ENCODE peak calls at places on chromosomes 11 and 22, in eight cellular contexts. One of them, this sample, is unnamed.

GRCh38 chr11:131408011-131408640 is 37.7 kb downstream of the NTM start:
- DNase-seq in PC-3: peak; percentile 65
- DNase-seq in fibroblast of lung: peak; percentile 18
- DNase-seq in esophagus muscularis mucosa: no peak
- DNase-seq in Panc1: peak; percentile 20
- DNase-seq in suprapubic skin: no peak
- DNase-seq in lung: peak; percentile 36
- DNase-seq in MM.1S: peak; percentile 79
- DNase-seq in this sample: no peak

GRCh38 chr22:25134028-25134427 is 65.6 kb upstream of the CRYBB3 start:
- DNase-seq in PC-3: peak; percentile 61
- DNase-seq in fibroblast of lung: no peak
- DNase-seq in esophagus muscularis mucosa: no peak
- DNase-seq in Panc1: no peak
- DNase-seq in suprapubic skin: no peak
- DNase-seq in lung: peak; percentile 65
- DNase-seq in MM.1S: no peak
- DNase-seq in this sample: no peak

GRCh38 chr11:63901660-63902059 is 15.3 kb downstream of the RCOR2 start:
- DNase-seq in PC-3: peak; percentile 41
- DNase-seq in fibroblast of lung: peak; percentile 47
- DNase-seq in esophagus muscularis mucosa: no peak
- DNase-seq in Panc1: no peak
- DNase-seq in suprapubic skin: no peak
- DNase-seq in lung: no peak
- DNase-seq in MM.1S: no peak
- DNase-seq in this sample: no peak

GRCh38 chr11:102451693-102452460 is 688 bp downstream of the TMEM123 start:
- DNase-seq in PC-3: peak; percentile 67
- DNase-seq in fibroblast of lung: peak; percentile 45
- DNase-seq in esophagus muscularis mucosa: no peak
- DNase-seq in Panc1: no peak
- DNase-seq in suprapubic skin: peak; percentile 84
- DNase-seq in lung: peak; percentile 58
- DNase-seq in MM.1S: peak; percentile 89
- DNase-seq in this sample: peak; percentile 90

GRCh38 chr22:17832665-17833064 is 58.4 kb upstream of the BID start:
- DNase-seq in PC-3: no peak
- DNase-seq in fibroblast of lung: no peak
- DNase-seq in esophagus muscularis mucosa: no peak
- DNase-seq in Panc1: no peak
- DNase-seq in suprapubic skin: no peak
- DNase-seq in lung: no peak
- DNase-seq in MM.1S: no peak
- DNase-seq in this sample: no peak

GRCh38 chr11:114083256-114084252 is 24.0 kb downstream of the ZBTB16 start:
- DNase-seq in PC-3: no peak
- DNase-seq in fibroblast of lung: no peak
- DNase-seq in esophagus muscularis mucosa: no peak
- DNase-seq in Panc1: no peak
- DNase-seq in suprapubic skin: no peak
- DNase-seq in lung: no peak
- DNase-seq in MM.1S: no peak
- DNase-seq in this sample: no peak

GRCh38 chr22:37196539-37197450 is 8.7 kb upstream of the C1QTNF6 start:
- DNase-seq in PC-3: peak; percentile 84
- DNase-seq in fibroblast of lung: peak; percentile 87
- DNase-seq in esophagus muscularis mucosa: no peak
- DNase-seq in Panc1: no peak
- DNase-seq in suprapubic skin: peak; percentile 89
- DNase-seq in lung: peak; percentile 84
- DNase-seq in MM.1S: no peak
- DNase-seq in this sample: peak; percentile 96

GRCh38 chr22:37167176-37167980 is 17.7 kb upstream of the IL2RB start:
- DNase-seq in PC-3: no peak
- DNase-seq in fibroblast of lung: no peak
- DNase-seq in esophagus muscularis mucosa: no peak
- DNase-seq in Panc1: no peak
- DNase-seq in suprapubic skin: peak; percentile 49
- DNase-seq in lung: no peak
- DNase-seq in MM.1S: no peak
- DNase-seq in this sample: peak; percentile 74

GRCh38 chr11:76215946-76216345 is 9.6 kb upstream of the WNT11 start:
- DNase-seq in PC-3: no peak
- DNase-seq in fibroblast of lung: no peak
- DNase-seq in esophagus muscularis mucosa: no peak
- DNase-seq in Panc1: no peak
- DNase-seq in suprapubic skin: no peak
- DNase-seq in lung: no peak
- DNase-seq in MM.1S: no peak
- DNase-seq in this sample: peak; percentile 21

GRCh38 chr22:30195245-30196140 is 51.1 kb downstream of the LIF start:
- DNase-seq in PC-3: peak; percentile 96
- DNase-seq in fibroblast of lung: peak; percentile 25
- DNase-seq in esophagus muscularis mucosa: no peak
- DNase-seq in Panc1: no peak
- DNase-seq in suprapubic skin: no peak
- DNase-seq in lung: no peak
- DNase-seq in MM.1S: no peak
- DNase-seq in this sample: no peak

GRCh38 chr22:20595461-20595860 is 88.1 kb downstream of the MED15 start:
- DNase-seq in PC-3: no peak
- DNase-seq in fibroblast of lung: no peak
- DNase-seq in esophagus muscularis mucosa: no peak
- DNase-seq in Panc1: no peak
- DNase-seq in suprapubic skin: no peak
- DNase-seq in lung: no peak
- DNase-seq in MM.1S: no peak
- DNase-seq in this sample: no peak

DNA sequence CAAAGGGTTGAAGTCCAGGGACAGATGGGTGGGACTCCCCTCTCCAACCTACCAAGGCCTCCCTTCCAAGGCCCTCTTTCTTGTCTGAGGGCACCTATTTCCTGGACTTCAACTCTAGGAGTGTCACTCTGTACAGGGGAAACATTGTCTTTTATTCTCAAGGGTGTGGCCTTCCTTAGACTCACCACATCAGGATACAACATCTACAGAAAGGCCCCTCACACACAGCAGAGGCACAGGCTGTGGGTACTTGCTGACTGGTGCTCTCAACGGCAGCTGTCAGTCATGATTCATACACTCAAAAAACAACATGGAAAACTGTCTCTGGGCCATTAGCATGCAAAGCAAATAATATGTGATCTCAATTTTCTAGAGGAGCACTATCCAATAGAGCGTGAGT is 78.0 kb downstream of the RCN1 start:
- DNase-seq in PC-3: no peak
- DNase-seq in fibroblast of lung: no peak
- DNase-seq in esophagus muscularis mucosa: no peak
- DNase-seq in Panc1: no peak
- DNase-seq in suprapubic skin: no peak
- DNase-seq in lung: no peak
- DNase-seq in MM.1S: no peak
- DNase-seq in this sample: no peak
- H3K4me1 ChIP-seq in PC-3: no peaks in the 10 kb centered on the region
- H3K4me1 ChIP-seq in fibroblast of lung: peaks cover 3% of the 10 kb centered on the region
- H3K4me1 ChIP-seq in esophagus muscularis mucosa: no peaks in the 10 kb centered on the region
- H3K4me1 ChIP-seq in Panc1: no peaks in the 10 kb centered on the region
- H3K4me1 ChIP-seq in suprapubic skin: peaks cover 6% of the 10 kb centered on the region
- H3K4me1 ChIP-seq in lung: no peaks in the 10 kb centered on the region
- H3K4me1 ChIP-seq in MM.1S: no peaks in the 10 kb centered on the region
- H3K4me1 ChIP-seq in this sample: peaks cover 4% of the 10 kb centered on the region

DNA sequence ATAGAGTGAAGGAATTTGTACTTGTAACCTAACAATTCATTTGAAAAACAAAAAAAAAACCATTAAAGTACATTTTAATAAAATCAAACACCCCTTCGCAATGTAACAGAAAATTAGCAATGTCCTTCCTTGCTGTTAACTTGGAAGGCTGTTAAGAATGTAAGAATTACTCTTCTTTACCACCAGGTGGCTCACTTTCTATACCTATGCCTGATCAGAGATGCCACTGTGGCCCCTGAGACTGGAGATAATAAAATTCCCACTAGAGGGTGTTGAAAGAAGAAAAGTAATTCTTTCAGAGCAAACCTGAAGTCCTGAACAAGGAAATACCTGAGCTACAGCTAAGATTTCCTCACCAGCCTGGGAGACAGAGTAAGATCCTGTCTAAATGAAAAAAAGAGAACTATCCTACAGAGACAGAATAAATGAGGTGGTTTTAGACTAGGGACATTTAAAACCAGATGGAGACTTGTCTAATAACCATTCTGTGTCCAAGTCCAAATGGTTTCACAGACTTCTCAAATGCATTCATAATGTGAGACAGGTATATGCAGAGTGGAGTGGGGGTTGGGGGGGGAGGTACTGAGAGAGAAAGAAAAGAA is 1089.3 kb downstream of the FAM181B start:
- DNase-seq in PC-3: peak; percentile 67
- DNase-seq in fibroblast of lung: peak; percentile 65
- DNase-seq in esophagus muscularis mucosa: no peak
- DNase-seq in Panc1: peak; percentile 38
- DNase-seq in suprapubic skin: no peak
- DNase-seq in lung: no peak
- DNase-seq in MM.1S: peak; percentile 65
- DNase-seq in this sample: no peak
- TF ChIP-seq CTCF in PC-3: peak; percentile 87
- TF ChIP-seq CTCF in fibroblast of lung: peak; percentile 43
- TF ChIP-seq CTCF in esophagus muscularis mucosa: no peak
- TF ChIP-seq CTCF in Panc1: peak; percentile 72
- TF ChIP-seq CTCF in suprapubic skin: peak; percentile 23
- TF ChIP-seq CTCF in lung: peak; percentile 11
- TF ChIP-seq CTCF in MM.1S: peak; percentile 78
- TF ChIP-seq CTCF in this sample: peak; percentile 58

DNA sequence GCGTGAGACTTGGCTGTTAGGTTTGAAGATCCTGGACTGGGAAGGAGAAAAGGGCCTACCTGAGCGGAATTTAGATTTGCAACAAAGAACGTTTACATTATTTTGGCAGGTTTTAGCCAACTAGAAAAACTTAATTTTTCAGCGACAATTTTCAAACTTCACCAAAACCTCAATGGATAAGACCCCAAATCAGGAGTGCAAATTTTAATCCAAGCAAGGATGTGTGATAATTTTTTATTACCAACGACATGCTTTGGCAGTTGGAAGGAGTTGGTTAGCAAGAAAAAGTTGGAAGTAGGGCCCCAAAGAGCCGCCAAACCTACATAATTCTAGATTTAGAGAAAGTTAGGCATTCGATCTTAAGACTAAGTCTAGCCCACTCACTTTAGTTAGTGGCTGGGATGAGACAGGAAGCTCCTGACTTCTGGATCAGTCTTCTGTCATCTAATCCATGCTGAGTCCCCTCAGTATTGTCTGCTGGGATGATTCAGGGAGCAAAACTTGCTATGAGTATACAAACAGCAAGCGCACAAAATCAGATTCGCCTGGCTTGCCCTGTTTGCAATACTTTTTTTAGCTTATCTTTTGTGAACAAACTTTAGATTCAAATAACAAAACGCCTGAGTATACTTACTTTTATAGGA is 790 bp upstream of the RDX start:
- DNase-seq in PC-3: peak; percentile 80
- DNase-seq in fibroblast of lung: peak; percentile 12
- DNase-seq in esophagus muscularis mucosa: no peak
- DNase-seq in Panc1: no peak
- DNase-seq in suprapubic skin: no peak
- DNase-seq in lung: no peak
- DNase-seq in MM.1S: peak; percentile 7
- DNase-seq in this sample: no peak
- H3K4me1 ChIP-seq in PC-3: peaks cover 48% of the 10 kb centered on the region
- H3K4me1 ChIP-seq in fibroblast of lung: peaks cover 4% of the 10 kb centered on the region
- H3K4me1 ChIP-seq in esophagus muscularis mucosa: peaks cover 39% of the 10 kb centered on the region
- H3K4me1 ChIP-seq in Panc1: peaks cover 33% of the 10 kb centered on the region
- H3K4me1 ChIP-seq in suprapubic skin: peaks cover 32% of the 10 kb centered on the region
- H3K4me1 ChIP-seq in lung: peaks cover 12% of the 10 kb centered on the region
- H3K4me1 ChIP-seq in MM.1S: peaks cover 12% of the 10 kb centered on the region
- H3K4me1 ChIP-seq in this sample: peaks cover 24% of the 10 kb centered on the region

GRCh38 chr11:112776834-112777793 is 184.1 kb upstream of the NCAM1 start:
- DNase-seq in PC-3: no peak
- DNase-seq in fibroblast of lung: no peak
- DNase-seq in esophagus muscularis mucosa: no peak
- DNase-seq in Panc1: no peak
- DNase-seq in suprapubic skin: no peak
- DNase-seq in lung: no peak
- DNase-seq in MM.1S: no peak
- DNase-seq in this sample: no peak

GRCh38 chr11:112783945-112784322 is 177.3 kb upstream of the NCAM1 start:
- DNase-seq in PC-3: no peak
- DNase-seq in fibroblast of lung: no peak
- DNase-seq in esophagus muscularis mucosa: no peak
- DNase-seq in Panc1: no peak
- DNase-seq in suprapubic skin: no peak
- DNase-seq in lung: no peak
- DNase-seq in MM.1S: no peak
- DNase-seq in this sample: no peak

GRCh38 chr11:112773256-112773655 is 188.0 kb upstream of the NCAM1 start:
- DNase-seq in PC-3: no peak
- DNase-seq in fibroblast of lung: no peak
- DNase-seq in esophagus muscularis mucosa: no peak
- DNase-seq in Panc1: no peak
- DNase-seq in suprapubic skin: no peak
- DNase-seq in lung: no peak
- DNase-seq in MM.1S: no peak
- DNase-seq in this sample: no peak

GRCh38 chr11:112780351-112781043 is 180.7 kb upstream of the NCAM1 start:
- DNase-seq in PC-3: peak; percentile 58
- DNase-seq in fibroblast of lung: no peak
- DNase-seq in esophagus muscularis mucosa: no peak
- DNase-seq in Panc1: no peak
- DNase-seq in suprapubic skin: no peak
- DNase-seq in lung: no peak
- DNase-seq in MM.1S: no peak
- DNase-seq in this sample: no peak

GRCh38 chr11:112778091-112778889 is 182.9 kb upstream of the NCAM1 start:
- DNase-seq in PC-3: no peak
- DNase-seq in fibroblast of lung: no peak
- DNase-seq in esophagus muscularis mucosa: no peak
- DNase-seq in Panc1: no peak
- DNase-seq in suprapubic skin: no peak
- DNase-seq in lung: no peak
- DNase-seq in MM.1S: no peak
- DNase-seq in this sample: no peak
- TF ChIP-seq CTCF in PC-3: no peak
- TF ChIP-seq CTCF in fibroblast of lung: no peak
- TF ChIP-seq CTCF in esophagus muscularis mucosa: no peak
- TF ChIP-seq CTCF in Panc1: no peak
- TF ChIP-seq CTCF in suprapubic skin: no peak
- TF ChIP-seq CTCF in lung: no peak
- TF ChIP-seq CTCF in MM.1S: no peak
- TF ChIP-seq CTCF in this sample: no peak

This sample was measured in kidney.